ENCODE peak calls at places on chromosomes 12 and 14, in five cellular contexts. Y is heart left ventricle, M is astrocyte of the spinal cord, R is choroid plexus epithelial cell, L is PC-9. B is an unnamed sample.

GRCh38 chr14:22524105-22524783 is 64.8 kb downstream of the DAD1 start:
- DNase-seq in Y (no peak), M (no peak), R (no peak), L (no peak), B (no peak)

GRCh38 chr12:34106172-34106571 is 83.9 kb downstream of the ALG10 start:
- DNase-seq in Y (no peak), M (no peak), R (no peak), L (no peak), B (no peak)

GRCh38 chr12:95114766-95115450 is 41.5 kb upstream of the NR2C1 start:
- DNase-seq in Y (no peak), M (no peak), R (peak; percentile 14), L (no peak), B (no peak)

GRCh38 chr12:58479403-58479802 is 440.9 kb downstream of the LRIG3 start:
- DNase-seq in Y (no peak), M (no peak), R (no peak), L (no peak), B (no peak)

GRCh38 chr14:55688566-55688965 is 108.6 kb downstream of the KTN1 start:
- DNase-seq in Y (no peak), M (no peak), R (no peak), L (no peak), B (no peak)

GRCh38 chr14:75295491-75296338 is 17.1 kb downstream of the FOS start:
- DNase-seq in Y (peak; percentile 76), M (peak; percentile 83), R (peak; percentile 85), L (peak; percentile 91), B (peak; percentile 88)

GRCh38 chr14:100654814-100655795 is 67.9 kb upstream of the BEGAIN start:
- DNase-seq in Y (no peak), M (no peak), R (no peak), L (peak; percentile 16), B (peak; percentile 74)

GRCh38 chr14:60553855-60554254 is 44.9 kb downstream of the SIX6 start:
- DNase-seq in Y (no peak), M (no peak), R (peak; percentile 35), L (no peak), B (no peak)

GRCh38 chr14:58899317-58899713 is 261.6 kb downstream of the DACT1 start:
- DNase-seq in Y (no peak), M (peak; percentile 67), R (peak; percentile 84), L (no peak), B (no peak)

GRCh38 chr12:109744026-109744425 is 30.4 kb downstream of the FAM222A start:
- DNase-seq in Y (peak; percentile 17), M (no peak), R (no peak), L (no peak), B (no peak)

GRCh38 chr12:113086249-113087164 is 30.0 kb downstream of the DTX1 start:
- DNase-seq in Y (no peak), M (no peak), R (no peak), L (no peak), B (no peak)

GRCh38 chr12:39431002-39431796 is 11.7 kb downstream of the KIF21A start:
- DNase-seq in Y (no peak), M (no peak), R (no peak), L (no peak), B (no peak)

GRCh38 chr14:36791402-36791801 is 129.7 kb downstream of the PAX9 start:
- DNase-seq in Y (no peak), M (no peak), R (no peak), L (no peak), B (no peak)

GRCh38 chr12:121190523-121191031 is 19.4 kb upstream of the P2RX4 start:
- DNase-seq in Y (no peak), M (peak; percentile 86), R (peak; percentile 95), L (peak; percentile 11), B (no peak)

GRCh38 chr14:72419226-72419625 is 474.7 kb downstream of the DPF3 start:
- DNase-seq in Y (no peak), M (no peak), R (no peak), L (no peak), B (no peak)

GRCh38 chr12:94705656-94706055 is 55.3 kb upstream of the TMCC3 start:
- DNase-seq in Y (no peak), M (no peak), R (no peak), L (no peak), B (no peak)

GRCh38 chr14:68458840-68459469 is 333.9 kb downstream of the ZFP36L1 start:
- DNase-seq in Y (peak; percentile 54), M (peak; percentile 85), R (peak; percentile 76), L (peak; percentile 85), B (peak; percentile 75)

GRCh38 chr14:93903342-93904184 is 23.6 kb upstream of the FAM181A start:
- DNase-seq in Y (no peak), M (no peak), R (peak; percentile 15), L (no peak), B (no peak)

GRCh38 chr14:26594756-26595545 is 2.9 kb downstream of the NOVA1 start:
- DNase-seq in Y (no peak), M (no peak), R (no peak), L (no peak), B (no peak)
- H3K4me3 ChIP-seq in Y (peak overlapping the region; percentile 3), M (no peak overlapping the region), R (no peak overlapping the region), L (no peak overlapping the region), B (no peak overlapping the region)

DNA sequence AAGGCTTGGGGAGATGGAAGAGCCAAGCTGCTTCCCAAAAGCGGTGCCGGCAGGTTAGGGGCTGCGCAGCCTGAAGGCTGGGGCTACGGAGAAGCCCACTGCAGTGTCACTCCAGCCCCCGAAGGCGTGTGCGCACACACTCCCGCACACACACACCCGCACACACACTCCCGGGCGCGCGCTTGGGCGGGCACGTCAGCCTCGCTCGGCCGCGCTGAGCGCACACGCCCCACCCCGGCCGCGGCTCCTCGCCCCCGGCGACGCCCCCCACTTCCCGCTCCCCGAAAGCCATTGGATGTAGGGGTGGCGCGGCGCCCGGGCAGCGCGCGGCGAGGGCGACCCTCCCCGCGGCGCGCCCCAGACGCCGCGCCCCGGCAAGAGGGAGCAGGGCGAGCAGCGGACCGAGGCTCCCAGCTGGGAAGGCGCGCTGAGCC is at the start of gene KCNK10:
- DNase-seq in Y (no peak), M (peak; percentile 10), R (no peak), L (no peak), B (no peak)
- H3K4me3 ChIP-seq in Y (peak within 1 kb of the TSS; percentile 47), M (peak within 1 kb of the TSS; percentile 20), R (peak within 1 kb of the TSS; percentile 18), L (no peak within 1 kb of the TSS), B (peak within 1 kb of the TSS; percentile 14)

DNA sequence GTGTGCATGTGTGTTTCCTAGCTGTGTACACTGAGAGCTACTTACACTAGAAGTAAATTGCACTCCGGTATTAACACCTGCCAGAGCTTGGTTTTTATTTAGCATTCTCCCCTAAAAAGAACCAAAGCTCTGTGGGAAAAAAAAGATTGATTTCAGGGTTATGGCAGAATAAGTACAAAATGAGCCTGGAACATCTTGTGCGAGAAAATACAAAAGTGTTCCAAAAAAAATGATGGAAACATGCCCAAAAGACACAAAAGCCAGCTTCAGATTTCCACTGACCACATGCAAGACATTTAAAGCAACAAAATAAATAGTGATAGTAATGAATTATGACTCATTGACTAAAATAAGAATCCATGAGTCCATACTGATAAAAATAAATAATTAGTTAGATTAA is 188.3 kb downstream of the GXYLT1 start:
- DNase-seq in Y (no peak), M (peak; percentile 33), R (no peak), L (no peak), B (no peak)
- H3K4me3 ChIP-seq in Y (no peak overlapping the region), M (no peak overlapping the region), R (no peak overlapping the region), L (no peak overlapping the region), B (no peak overlapping the region)

GRCh38 chr12:48296586-48297396 is 53.9 kb downstream of the ZNF641 start:
- DNase-seq in Y (peak; percentile 83), M (peak; percentile 79), R (peak; percentile 86), L (peak; percentile 45), B (peak; percentile 80)
- H3K4me3 ChIP-seq in Y (peak overlapping the region; percentile 58), M (peak overlapping the region; percentile 46), R (peak overlapping the region; percentile 63), L (no peak overlapping the region), B (peak overlapping the region; percentile 35)

GRCh38 chr12:24551368-24551767 is 397.5 kb downstream of the BCAT1 start:
- DNase-seq in Y (no peak), M (no peak), R (no peak), L (no peak), B (no peak)
- H3K4me3 ChIP-seq in Y (peak overlapping the region; percentile 15), M (peak overlapping the region; percentile 4), R (peak overlapping the region; percentile 26), L (no peak overlapping the region), B (peak overlapping the region; percentile 12)

GRCh38 chr12:89353188-89353822 is 1.0 kb upstream of the DUSP6 start:
- DNase-seq in Y (peak; percentile 85), M (peak; percentile 88), R (peak; percentile 77), L (peak; percentile 75), B (peak; percentile 90)
- H3K4me3 ChIP-seq in Y (peak overlapping the region; percentile 83), M (peak overlapping the region; percentile 88), R (peak overlapping the region; percentile 94), L (peak overlapping the region; percentile 67), B (peak overlapping the region; percentile 88)

DNA sequence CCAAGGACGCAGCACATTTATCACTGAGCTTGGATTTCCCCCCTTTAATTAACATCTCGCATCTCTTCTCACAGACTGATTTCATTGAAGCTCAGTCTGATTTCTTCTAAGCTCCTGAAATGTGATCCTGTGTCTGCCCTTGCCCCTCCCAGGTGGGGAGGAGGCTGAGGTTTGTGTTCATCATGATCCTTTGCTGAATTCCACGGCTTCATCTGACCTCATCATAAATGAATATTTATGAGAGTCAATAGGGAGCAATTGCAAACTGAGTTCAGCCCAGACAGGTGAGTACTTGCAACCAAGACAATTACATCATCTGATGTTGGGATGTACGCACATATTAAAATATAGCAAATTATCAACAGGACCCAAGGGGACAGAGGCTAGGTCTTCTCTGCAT is 72.4 kb downstream of the MAP1LC3B2 start:
- DNase-seq in Y (no peak), M (no peak), R (no peak), L (no peak), B (no peak)
- H3K4me3 ChIP-seq in Y (no peak overlapping the region), M (no peak overlapping the region), R (no peak overlapping the region), L (no peak overlapping the region), B (no peak overlapping the region)

DNA sequence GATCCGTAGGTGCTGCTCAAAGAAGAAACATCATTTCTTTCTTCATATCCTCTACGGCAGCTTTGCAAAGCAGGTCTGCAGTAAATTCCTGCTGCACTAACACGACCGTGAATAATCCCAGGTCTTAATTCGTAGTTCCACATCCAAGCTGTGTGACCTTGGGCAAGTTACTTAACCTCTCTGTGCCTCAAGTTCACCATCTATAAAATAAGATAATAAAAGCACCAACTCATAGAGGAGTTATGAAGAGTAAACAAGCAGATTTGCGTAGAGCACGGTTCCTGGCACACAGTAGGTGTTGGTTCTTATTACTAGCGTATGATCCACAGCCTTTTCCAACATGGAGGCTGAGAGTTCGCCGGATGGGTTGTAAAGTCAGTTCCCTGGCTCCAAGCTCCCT is 3.6 kb downstream of the NCOR2 start:
- DNase-seq in Y (no peak), M (no peak), R (no peak), L (no peak), B (no peak)
- H3K4me3 ChIP-seq in Y (no peak overlapping the region), M (no peak overlapping the region), R (no peak overlapping the region), L (no peak overlapping the region), B (no peak overlapping the region)

B was measured in right lobe of liver.